ENCODE peak calls at places on chromosome 1, in nine cellular contexts. F is tibial artery, X is GM12878, Y is HCT116, L is testis, I is PC-9, E is tibial nerve, S is uterus, D is iPS DF 6.9. P is an unnamed sample. For H3K4me1 and H3K27me3, the result is how much of the 10 kb centered on the place peaks cover.

GRCh38 chr1:24015226-24016210 is 35.4 kb upstream of the SRSF10 start:
- DNase-seq in F (no peak), X (no peak), Y (no peak), L (no peak), I (no peak), E (no peak), S (peak), D (no peak), P (no peak)

GRCh38 chr1:166479052-166479631 is 312.3 kb upstream of the FAM78B start:
- DNase-seq in F (no peak), X (no peak), Y (peak), L (peak), I (no peak), E (peak), S (peak), D (peak), P (peak)

GRCh38 chr1:183996396-183996795 is 41.1 kb downstream of the COLGALT2 start:
- DNase-seq in F (no peak), X (no peak), Y (no peak), L (no peak), I (no peak), E (no peak), S (no peak), D (no peak), P (no peak)

GRCh38 chr1:152440635-152441471 is 26.8 kb upstream of the CRNN start:
- DNase-seq in F (peak), X (peak), Y (peak), L (peak), I (no peak), E (peak), S (peak), D (peak), P (peak)

GRCh38 chr1:53480678-53481077 is 21.5 kb downstream of the DMRTB1 start:
- DNase-seq in F (no peak), X (no peak), Y (no peak), L (no peak), I (no peak), E (no peak), S (no peak), D (no peak), P (no peak)

GRCh38 chr1:219701453-219701852 is 88.5 kb upstream of the ZC3H11B start:
- DNase-seq in F (no peak), X (no peak), Y (no peak), L (no peak), I (no peak), E (no peak), S (no peak), D (no peak), P (no peak)

GRCh38 chr1:85460555-85461088 is 4.3 kb downstream of the DDAH1 start:
- DNase-seq in F (no peak), X (no peak), Y (no peak), L (no peak), I (peak), E (no peak), S (no peak), D (no peak), P (no peak)

GRCh38 chr1:27418326-27418761 is 25.9 kb downstream of the GPR3 start:
- DNase-seq in F (peak), X (no peak), Y (no peak), L (peak), I (no peak), E (no peak), S (peak), D (no peak), P (peak)

GRCh38 chr1:40270152-40270834 is 12.3 kb downstream of the ZMPSTE24 start:
- DNase-seq in F (no peak), X (no peak), Y (no peak), L (no peak), I (no peak), E (no peak), S (no peak), D (no peak), P (no peak)

GRCh38 chr1:12135612-12136011 is 31.2 kb upstream of the TNFRSF1B start:
- DNase-seq in F (peak), X (no peak), Y (no peak), L (peak), I (no peak), E (no peak), S (peak), D (no peak), P (no peak)

DNA sequence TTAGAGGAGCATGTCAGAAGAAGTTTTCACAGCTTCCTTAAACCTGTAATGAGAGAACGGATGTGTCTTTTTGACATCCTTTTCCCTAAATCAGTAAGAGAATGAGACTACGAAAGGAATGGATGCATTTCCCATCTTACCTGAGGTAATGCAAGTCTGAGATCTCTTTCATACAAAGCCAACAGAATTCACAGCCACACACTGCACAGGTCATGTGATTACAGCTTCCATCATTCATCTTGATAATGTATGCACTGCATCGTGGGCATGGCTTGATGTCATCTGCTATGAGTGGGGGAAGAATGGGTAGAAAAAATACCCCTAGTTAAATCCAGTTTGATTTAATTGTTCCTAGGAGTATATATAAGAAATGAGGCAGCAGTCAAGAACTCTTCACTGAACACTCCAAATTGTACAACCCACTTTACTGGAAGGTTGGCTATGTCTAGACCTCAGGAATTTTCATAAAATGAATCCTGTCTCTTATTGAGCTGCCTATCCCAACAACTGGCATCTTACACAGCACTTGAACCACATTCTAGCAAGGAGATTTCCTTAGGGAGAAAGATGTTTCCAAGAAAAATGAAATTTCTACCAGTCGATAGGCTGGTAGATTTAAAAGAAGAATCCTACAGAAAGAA is 16.4 kb downstream of the RNF19B start:
- DNase-seq in F (no peak), X (no peak), Y (no peak), L (no peak), I (no peak), E (no peak), S (no peak), D (no peak), P (no peak)
- H3K27ac ChIP-seq in F (peak), X (no peak), Y (no peak), L (no peak), I (peak), E (no peak), S (peak), D (no peak), P (no peak)

GRCh38 chr1:205446828-205447227 is 9.0 kb downstream of the BLACAT1 start:
- DNase-seq in F (peak), X (no peak), Y (no peak), L (peak), I (no peak), E (no peak), S (no peak), D (no peak), P (peak)

GRCh38 chr1:205444300-205444930 is 11.4 kb downstream of the BLACAT1 start:
- DNase-seq in F (peak), X (no peak), Y (no peak), L (no peak), I (no peak), E (no peak), S (no peak), D (no peak), P (peak)

GRCh38 chr1:205443585-205444299 is 12.1 kb downstream of the BLACAT1 start:
- DNase-seq in F (peak), X (no peak), Y (no peak), L (no peak), I (no peak), E (no peak), S (no peak), D (no peak), P (no peak)

GRCh38 chr1:205445653-205445955 is 10.2 kb downstream of the BLACAT1 start:
- DNase-seq in F (no peak), X (no peak), Y (no peak), L (no peak), I (no peak), E (no peak), S (no peak), D (no peak), P (peak)

GRCh38 chr1:205444931-205445652 is 10.8 kb downstream of the BLACAT1 start:
- DNase-seq in F (peak), X (no peak), Y (no peak), L (peak), I (no peak), E (no peak), S (peak), D (no peak), P (peak)
- H3K4me1 ChIP-seq in F (under half), X (under half), Y (half or more), L (half or more), I (half or more), E (under half), S (under half), D (half or more), P (half or more)

GRCh38 chr1:112034277-112034676 is 44.8 kb upstream of the KCND3 start:
- DNase-seq in F (no peak), X (no peak), Y (no peak), L (no peak), I (no peak), E (no peak), S (no peak), D (no peak), P (no peak)
- H3K27me3 ChIP-seq in F (under half), X (under half), Y (half or more), L (under half), I (under half), E (under half), S (under half), D (under half), P (under half)

DNA sequence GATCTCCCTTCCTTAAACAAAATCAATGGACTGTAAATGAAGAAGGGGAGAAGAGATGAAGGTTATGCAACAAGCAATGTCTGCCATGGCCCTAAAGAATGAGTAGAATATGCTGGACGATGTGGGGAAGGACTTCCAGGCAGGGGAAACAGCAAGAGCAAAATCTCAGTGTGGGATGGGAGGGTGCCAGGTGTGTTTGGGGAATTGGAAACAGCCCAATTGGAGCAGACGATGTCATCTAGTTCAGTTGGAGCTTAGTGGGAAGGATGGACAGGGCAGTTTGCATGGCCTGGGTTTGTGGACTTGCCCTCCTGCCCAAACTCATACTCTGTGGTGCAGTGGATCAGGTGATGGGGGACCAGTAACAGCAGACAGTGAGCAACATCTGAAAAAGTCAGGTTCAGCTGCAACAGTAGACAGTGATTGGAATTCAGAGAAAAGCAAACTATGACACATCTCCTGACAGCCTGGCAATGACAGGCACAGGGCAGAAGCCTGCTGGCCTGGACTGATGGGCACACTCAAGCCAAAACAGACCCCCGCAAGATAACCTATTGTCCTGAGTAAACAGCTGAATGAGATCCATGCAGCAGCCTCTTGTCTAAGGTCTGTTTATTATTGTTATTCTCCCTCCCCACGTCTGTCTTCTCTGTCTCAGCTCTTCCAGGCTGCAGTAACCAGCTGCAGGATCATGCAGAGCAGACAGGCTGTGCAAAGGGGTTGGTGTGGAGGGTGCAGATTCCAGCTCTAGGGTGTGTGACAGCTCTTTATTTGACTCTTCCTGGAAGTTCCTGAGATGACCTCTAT is 50.5 kb upstream of the PRELP start:
- DNase-seq in F (no peak), X (no peak), Y (no peak), L (no peak), I (no peak), E (no peak), S (no peak), D (no peak), P (no peak)
- H3K27ac ChIP-seq in F (no peak), X (no peak), Y (no peak), L (no peak), I (no peak), E (no peak), S (peak), D (no peak), P (no peak)

GRCh38 chr1:25568090-25568833 is 24.9 kb downstream of the LDLRAP1 start:
- DNase-seq in F (peak), X (no peak), Y (peak), L (peak), I (peak), E (peak), S (peak), D (peak), P (peak)

GRCh38 chr1:25565626-25566025 is 22.2 kb downstream of the LDLRAP1 start:
- DNase-seq in F (no peak), X (no peak), Y (no peak), L (no peak), I (no peak), E (no peak), S (no peak), D (no peak), P (no peak)

GRCh38 chr1:25567710-25568089 is 24.3 kb downstream of the LDLRAP1 start:
- DNase-seq in F (no peak), X (no peak), Y (no peak), L (no peak), I (no peak), E (no peak), S (peak), D (no peak), P (peak)

GRCh38 chr1:25566186-25566729 is 22.9 kb downstream of the LDLRAP1 start:
- DNase-seq in F (no peak), X (no peak), Y (no peak), L (no peak), I (no peak), E (no peak), S (no peak), D (no peak), P (no peak)

GRCh38 chr1:25566730-25567341 is 23.4 kb downstream of the LDLRAP1 start:
- DNase-seq in F (peak), X (no peak), Y (no peak), L (peak), I (no peak), E (peak), S (peak), D (no peak), P (peak)
- H3K4me1 ChIP-seq in F (under half), X (under half), Y (under half), L (under half), I (half or more), E (half or more), S (under half), D (under half), P (under half)

P was measured in SJCRH30.